ENCODE peak calls at places on chromosome 9, in seven cellular contexts. S is prostate gland; J is A549; Z is body of pancreas; O is naive thymus-derived CD4-positive, alpha-beta T cell; T is fibroblast of lung; A is GM12878. G is an unnamed sample.

GRCh38 chr9:84874583-84874982 is 205.1 kb downstream of the NTRK2 start:
- DNase-seq in S (no peak), J (no peak), Z (no peak), O (no peak), T (peak), A (no peak), G (no peak)

GRCh38 chr9:124351672-124352468 is 63.4 kb downstream of the PSMB7 start:
- DNase-seq in S (no peak), J (no peak), Z (no peak), O (no peak), T (no peak), A (no peak), G (no peak)

GRCh38 chr9:93198839-93199625 is 15.1 kb downstream of the WNK2 start:
- DNase-seq in S (no peak), J (no peak), Z (no peak), O (no peak), T (no peak), A (no peak), G (no peak)

GRCh38 chr9:71944754-71945409 is 33.4 kb downstream of the C9orf85 start:
- DNase-seq in S (peak), J (no peak), Z (no peak), O (no peak), T (no peak), A (no peak), G (no peak)

GRCh38 chr9:115350548-115350947 is 232.6 kb upstream of the TNC start:
- DNase-seq in S (no peak), J (no peak), Z (no peak), O (no peak), T (no peak), A (no peak), G (no peak)

GRCh38 chr9:70924905-70925547 is 196.4 kb downstream of the TRPM3 start:
- DNase-seq in S (peak), J (peak), Z (peak), O (no peak), T (peak), A (no peak), G (no peak)

GRCh38 chr9:114413909-114414308 is 26.1 kb upstream of the AKNA start:
- DNase-seq in S (no peak), J (no peak), Z (no peak), O (no peak), T (peak), A (no peak), G (no peak)

GRCh38 chr9:107933042-107933441 is 443.5 kb upstream of the KLF4 start:
- DNase-seq in S (no peak), J (peak), Z (no peak), O (no peak), T (peak), A (no peak), G (no peak)

GRCh38 chr9:70506159-70506558 is 91.7 kb upstream of the KLF9 start:
- DNase-seq in S (no peak), J (no peak), Z (no peak), O (no peak), T (no peak), A (no peak), G (no peak)

GRCh38 chr9:86239053-86239770 is 20.2 kb downstream of the C9orf153 start:
- DNase-seq in S (no peak), J (peak), Z (no peak), O (no peak), T (no peak), A (no peak), G (no peak)

DNA sequence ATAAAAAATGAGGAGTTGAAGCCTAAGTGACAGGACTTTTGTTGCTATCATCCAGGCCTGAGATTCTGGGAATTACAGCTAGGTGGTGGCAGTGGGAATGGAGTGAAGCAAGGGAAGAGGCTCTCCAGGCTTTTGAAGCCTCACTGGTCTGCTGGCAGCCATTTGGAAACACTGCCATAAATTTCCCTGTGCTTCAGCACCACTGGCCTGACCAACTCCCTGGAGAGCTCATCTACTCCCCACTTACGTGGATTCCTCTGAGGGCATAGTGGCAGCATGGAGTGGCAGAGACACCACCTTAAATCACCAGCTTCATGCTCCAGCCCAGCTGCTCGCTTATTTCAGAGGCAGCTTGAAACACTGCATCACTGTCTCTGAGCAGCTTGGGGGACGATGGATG is 518.2 kb downstream of the TLR4 start:
- DNase-seq in S (no peak), J (peak), Z (no peak), O (no peak), T (peak), A (no peak), G (no peak)
- H3K27ac ChIP-seq in S (no peak), J (peak), Z (no peak), O (no peak), T (no peak), A (no peak), G (no peak)

GRCh38 chr9:136192289-136193126 is 12.4 kb downstream of the LHX3 start:
- DNase-seq in S (no peak), J (no peak), Z (no peak), O (no peak), T (no peak), A (no peak), G (no peak)
- H3K4me3 ChIP-seq in S (no peak), J (peak), Z (no peak), O (no peak), T (peak), A (no peak), G (no peak)

GRCh38 chr9:128770286-128770685 is 1.4 kb downstream of the ZER1 start:
- DNase-seq in S (no peak), J (no peak), Z (no peak), O (no peak), T (no peak), A (no peak), G (no peak)
- H3K27ac ChIP-seq in S (peak), J (no peak), Z (peak), O (peak), T (no peak), A (no peak), G (no peak)

GRCh38 chr9:92151691-92152393 is 36.6 kb upstream of the SPTLC1 start:
- DNase-seq in S (peak), J (no peak), Z (no peak), O (no peak), T (peak), A (no peak), G (no peak)

GRCh38 chr9:92147854-92148184 is 32.6 kb upstream of the SPTLC1 start:
- DNase-seq in S (no peak), J (no peak), Z (no peak), O (no peak), T (peak), A (no peak), G (no peak)

GRCh38 chr9:92146610-92147009 is 31.4 kb upstream of the SPTLC1 start:
- DNase-seq in S (no peak), J (peak), Z (no peak), O (no peak), T (peak), A (no peak), G (no peak)

GRCh38 chr9:92142329-92142728 is 27.1 kb upstream of the SPTLC1 start:
- DNase-seq in S (no peak), J (no peak), Z (no peak), O (no peak), T (no peak), A (no peak), G (no peak)

GRCh38 chr9:92147030-92147853 is 32.0 kb upstream of the SPTLC1 start:
- DNase-seq in S (no peak), J (peak), Z (no peak), O (no peak), T (peak), A (no peak), G (no peak)
- H3K4me3 ChIP-seq in S (no peak), J (no peak), Z (no peak), O (no peak), T (no peak), A (peak), G (no peak)

DNA sequence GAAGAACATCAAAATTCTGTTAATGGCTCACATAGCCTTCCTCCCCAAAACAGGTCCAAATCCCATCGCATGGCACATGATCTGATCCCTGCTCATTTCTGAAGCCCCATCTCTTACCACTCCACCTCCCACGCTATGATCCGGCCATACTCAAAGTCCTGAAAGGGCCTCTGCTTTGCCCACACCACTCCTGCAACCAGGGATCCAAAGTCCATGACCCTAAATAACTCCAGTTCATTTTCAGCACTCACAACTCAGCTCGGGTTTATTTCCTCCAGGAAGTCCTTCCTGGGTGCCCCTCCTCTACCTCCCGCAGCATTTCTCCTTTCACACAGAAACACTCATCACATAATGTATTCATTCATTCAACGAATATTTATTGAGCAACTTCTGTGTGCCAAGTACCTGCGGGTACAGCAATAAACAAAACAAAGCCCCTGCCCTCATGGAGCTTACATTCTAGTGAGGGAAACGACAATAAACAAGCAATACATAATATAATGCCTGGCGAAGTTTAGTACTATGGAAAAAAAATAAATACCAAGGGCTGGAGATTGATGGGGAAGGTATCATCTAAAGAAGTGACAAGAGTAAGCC is 2.7 kb downstream of the TTLL11 start:
- DNase-seq in S (no peak), J (no peak), Z (no peak), O (no peak), T (no peak), A (no peak), G (no peak)
- H3K27ac ChIP-seq in S (no peak), J (no peak), Z (peak), O (no peak), T (no peak), A (no peak), G (no peak)

DNA sequence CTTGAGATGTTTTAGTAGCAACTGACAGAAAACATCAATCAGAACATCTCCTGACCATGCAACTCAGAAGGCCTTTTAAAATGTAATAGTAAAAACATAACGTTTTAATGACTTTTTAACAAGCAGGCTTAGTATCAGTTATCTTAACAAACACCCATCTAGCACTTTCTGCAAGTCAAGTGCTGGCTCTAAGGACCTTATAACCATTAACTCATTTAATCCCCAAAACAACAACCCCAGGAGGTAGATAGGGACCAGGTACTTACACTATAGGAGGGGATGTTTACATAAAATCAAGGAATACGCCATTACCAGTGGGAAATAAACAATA is 41.8 kb downstream of the ROR2 start:
- DNase-seq in S (no peak), J (no peak), Z (no peak), O (no peak), T (no peak), A (no peak), G (no peak)
- H3K4me3 ChIP-seq in S (no peak), J (no peak), Z (no peak), O (no peak), T (no peak), A (no peak), G (no peak)

G was measured in CD4-positive, alpha-beta memory T cell.